ENCODE peak calls at places on chromosomes 7 and 10, in five cellular contexts. One of them, this sample, is unnamed.

GRCh38 chr7:43764807-43765491 is 6.5 kb downstream of the BLVRA start:
- DNase-seq in A549: peak
- DNase-seq in mesenchymal stem cell: peak
- DNase-seq in stimulated activated naive CD4-positive, alpha-beta T cell: no peak
- DNase-seq in fibroblast of villous mesenchyme: peak
- DNase-seq in this sample: no peak

GRCh38 chr10:79049931-79050895 is 18.6 kb upstream of the ZMIZ1 start:
- DNase-seq in A549: no peak
- DNase-seq in mesenchymal stem cell: no peak
- DNase-seq in stimulated activated naive CD4-positive, alpha-beta T cell: no peak
- DNase-seq in fibroblast of villous mesenchyme: no peak
- DNase-seq in this sample: no peak

GRCh38 chr10:30357075-30357801 is 8.2 kb upstream of the MTPAP start:
- DNase-seq in A549: no peak
- DNase-seq in mesenchymal stem cell: no peak
- DNase-seq in stimulated activated naive CD4-positive, alpha-beta T cell: no peak
- DNase-seq in fibroblast of villous mesenchyme: no peak
- DNase-seq in this sample: no peak

GRCh38 chr10:1172256-1172975 is 116.2 kb downstream of the WDR37 start:
- DNase-seq in A549: no peak
- DNase-seq in mesenchymal stem cell: no peak
- DNase-seq in stimulated activated naive CD4-positive, alpha-beta T cell: no peak
- DNase-seq in fibroblast of villous mesenchyme: no peak
- DNase-seq in this sample: no peak

GRCh38 chr10:97030894-97031293 is 154.9 kb downstream of the SLIT1 start:
- DNase-seq in A549: no peak
- DNase-seq in mesenchymal stem cell: no peak
- DNase-seq in stimulated activated naive CD4-positive, alpha-beta T cell: no peak
- DNase-seq in fibroblast of villous mesenchyme: no peak
- DNase-seq in this sample: no peak

GRCh38 chr7:134419085-134419484 is 39.8 kb downstream of the AKR1B1 start:
- DNase-seq in A549: no peak
- DNase-seq in mesenchymal stem cell: no peak
- DNase-seq in stimulated activated naive CD4-positive, alpha-beta T cell: no peak
- DNase-seq in fibroblast of villous mesenchyme: no peak
- DNase-seq in this sample: no peak

GRCh38 chr10:79451046-79451699 is 5.7 kb upstream of the ZCCHC24 start:
- DNase-seq in A549: no peak
- DNase-seq in mesenchymal stem cell: no peak
- DNase-seq in stimulated activated naive CD4-positive, alpha-beta T cell: no peak
- DNase-seq in fibroblast of villous mesenchyme: no peak
- DNase-seq in this sample: no peak

GRCh38 chr7:3510101-3511020 is 209.3 kb downstream of the SDK1 start:
- DNase-seq in A549: no peak
- DNase-seq in mesenchymal stem cell: no peak
- DNase-seq in stimulated activated naive CD4-positive, alpha-beta T cell: no peak
- DNase-seq in fibroblast of villous mesenchyme: no peak
- DNase-seq in this sample: no peak

GRCh38 chr7:98922392-98923107 is 44.2 kb downstream of the TRRAP start:
- DNase-seq in A549: no peak
- DNase-seq in mesenchymal stem cell: peak
- DNase-seq in stimulated activated naive CD4-positive, alpha-beta T cell: no peak
- DNase-seq in fibroblast of villous mesenchyme: peak
- DNase-seq in this sample: peak

GRCh38 chr7:23598321-23598720 is 1.1 kb downstream of the CCDC126 start:
- DNase-seq in A549: no peak
- DNase-seq in mesenchymal stem cell: no peak
- DNase-seq in stimulated activated naive CD4-positive, alpha-beta T cell: no peak
- DNase-seq in fibroblast of villous mesenchyme: no peak
- DNase-seq in this sample: no peak

GRCh38 chr10:49106451-49106850 is 8.9 kb downstream of the VSTM4 start:
- DNase-seq in A549: no peak
- DNase-seq in mesenchymal stem cell: no peak
- DNase-seq in stimulated activated naive CD4-positive, alpha-beta T cell: no peak
- DNase-seq in fibroblast of villous mesenchyme: no peak
- DNase-seq in this sample: no peak

GRCh38 chr10:24382596-24382978 is 173.6 kb downstream of the KIAA1217 start:
- DNase-seq in A549: no peak
- DNase-seq in mesenchymal stem cell: no peak
- DNase-seq in stimulated activated naive CD4-positive, alpha-beta T cell: no peak
- DNase-seq in fibroblast of villous mesenchyme: no peak
- DNase-seq in this sample: no peak

GRCh38 chr7:2460641-2461040 is 15.6 kb downstream of the GRIFIN start:
- DNase-seq in A549: no peak
- DNase-seq in mesenchymal stem cell: no peak
- DNase-seq in stimulated activated naive CD4-positive, alpha-beta T cell: no peak
- DNase-seq in fibroblast of villous mesenchyme: no peak
- DNase-seq in this sample: no peak

GRCh38 chr7:41977165-41977651 is 259.8 kb downstream of the GLI3 start:
- DNase-seq in A549: peak
- DNase-seq in mesenchymal stem cell: peak
- DNase-seq in stimulated activated naive CD4-positive, alpha-beta T cell: no peak
- DNase-seq in fibroblast of villous mesenchyme: peak
- DNase-seq in this sample: no peak

GRCh38 chr10:60312818-60313588 is 76.7 kb downstream of the ANK3 start:
- DNase-seq in A549: no peak
- DNase-seq in mesenchymal stem cell: peak
- DNase-seq in stimulated activated naive CD4-positive, alpha-beta T cell: no peak
- DNase-seq in fibroblast of villous mesenchyme: peak
- DNase-seq in this sample: no peak

GRCh38 chr10:308101-308500 is 172.8 kb downstream of the ZMYND11 start:
- DNase-seq in A549: no peak
- DNase-seq in mesenchymal stem cell: no peak
- DNase-seq in stimulated activated naive CD4-positive, alpha-beta T cell: no peak
- DNase-seq in fibroblast of villous mesenchyme: no peak
- DNase-seq in this sample: no peak